ENCODE peak calls at places on chromosomes 7 and 10, in four cellular contexts. H is NCI-H1092, N is dermis blood vessel endothelial cell, B is GM13976. R is an unnamed sample.
A peak's percentile ranks its signal among the peaks of the same experiment; 100 is the strongest.

GRCh38 chr10:88209837-88210552 is 346.6 kb downstream of the PTEN start:
- DNase-seq in B (no peak), N (no peak), H (no peak), R (no peak)

GRCh38 chr10:29715296-29715695 is 80.5 kb upstream of the SVIL start:
- DNase-seq in H (no peak), B (no peak), N (peak; percentile 43), R (no peak)

GRCh38 chr7:32126843-32127242 is 56.6 kb upstream of the PDE1C start:
- DNase-seq in H (no peak), B (no peak), N (no peak), R (no peak)

GRCh38 chr7:22441157-22441556 is 58.8 kb downstream of the STEAP1B start:
- DNase-seq in B (no peak), N (peak; percentile 39), H (no peak), R (no peak)

GRCh38 chr7:31934551-31934950 is 135.7 kb downstream of the PDE1C start:
- DNase-seq in N (no peak), H (no peak), B (no peak), R (no peak)

GRCh38 chr10:96311180-96311697 is 7.0 kb downstream of the DNTT start:
- DNase-seq in B (no peak), N (no peak), H (no peak), R (no peak)

GRCh38 chr7:83603644-83604043 is 45.3 kb downstream of the SEMA3E start:
- DNase-seq in B (no peak), N (no peak), H (no peak), R (no peak)

GRCh38 chr10:103691723-103692380 is 163.5 kb downstream of the SH3PXD2A start:
- DNase-seq in N (no peak), H (no peak), B (peak; percentile 76), R (no peak)

GRCh38 chr7:37999673-38000072 is 79.2 kb downstream of the EPDR1 start:
- DNase-seq in H (no peak), B (no peak), N (no peak), R (no peak)

GRCh38 chr7:100573691-100574361 is at the start of gene SAP25:
- DNase-seq in B (no peak), H (no peak), N (no peak), R (no peak)

GRCh38 chr10:2150315-2150714 is 413.0 kb upstream of the ADARB2 start:
- DNase-seq in N (no peak), H (no peak), B (no peak), R (no peak)

GRCh38 chr10:78045237-78045636 is 11.6 kb downstream of the RPS24 start:
- DNase-seq in H (no peak), N (no peak), B (peak; percentile 63), R (peak; percentile 41)

GRCh38 chr10:31353574-31353973 is 34.6 kb downstream of the ZEB1 start:
- DNase-seq in H (no peak), N (peak; percentile 69), B (peak; percentile 36), R (no peak)

GRCh38 chr7:139767561-139767982 is 10.2 kb downstream of the HIPK2 start:
- DNase-seq in B (peak; percentile 37), H (no peak), N (peak; percentile 39), R (no peak)

GRCh38 chr10:116627386-116627933 is 6.7 kb downstream of the PNLIPRP2 start:
- DNase-seq in N (no peak), B (no peak), H (no peak), R (no peak)

GRCh38 chr10:12782537-12782936 is 219.0 kb downstream of the CCDC3 start:
- DNase-seq in H (no peak), B (peak; percentile 60), N (peak; percentile 67), R (peak; percentile 22)

GRCh38 chr10:76026931-76027330 is 595.5 kb downstream of the LRMDA start:
- DNase-seq in N (no peak), B (no peak), H (no peak), R (no peak)

GRCh38 chr10:102660891-102661613 is 16.8 kb downstream of the TRIM8 start:
- DNase-seq in B (peak; percentile 93), N (peak; percentile 35), H (no peak), R (peak; percentile 86)

GRCh38 chr7:80681272-80681885 is 42.9 kb downstream of the CD36 start:
- DNase-seq in H (peak; percentile 0), B (no peak), N (peak; percentile 47), R (no peak)

GRCh38 chr10:11454958-11455566 is 156.4 kb downstream of the USP6NL start:
- DNase-seq in N (no peak), H (no peak), B (no peak), R (peak; percentile 16)

GRCh38 chr7:43905209-43905946 is 1.0 kb downstream of the URGCP start:
- DNase-seq in B (no peak), H (no peak), N (peak; percentile 26), R (no peak)

GRCh38 chr7:92835140-92835850 is 1.1 kb downstream of the CDK6 start:
- DNase-seq in N (peak; percentile 80), B (peak; percentile 66), H (no peak), R (peak; percentile 84)

GRCh38 chr10:76341740-76342139 is 910.3 kb downstream of the LRMDA start:
- DNase-seq in B (no peak), N (no peak), H (no peak), R (no peak)

GRCh38 chr7:44277851-44278250 is 47.5 kb downstream of the CAMK2B start:
- DNase-seq in N (no peak), H (no peak), B (no peak), R (no peak)

GRCh38 chr10:115665549-115665948 is 572.4 kb downstream of the ATRNL1 start:
- DNase-seq in B (no peak), H (no peak), N (no peak), R (no peak)

GRCh38 chr7:154598405-154598804 is 404.5 kb downstream of the PAXIP1 start:
- DNase-seq in N (no peak), H (no peak), B (no peak), R (no peak)

GRCh38 chr7:125926621-125927020 is 997.0 kb upstream of the POT1 start:
- DNase-seq in N (no peak), H (no peak), B (no peak), R (no peak)

GRCh38 chr10:13977861-13978843 is 352.6 kb downstream of the FRMD4A start:
- DNase-seq in N (no peak), B (no peak), H (no peak), R (no peak)